ENCODE peak calls at places on chromosome 22, in six cellular contexts. J, I, V, Y, K and S are unnamed samples.

GRCh38 chr22:19674929-19675253 is 39.4 kb upstream of the SEPTIN5 start:
- DNase-seq in J (no peak), I (no peak), V (no peak), Y (no peak), K (no peak), S (no peak)

GRCh38 chr22:23400286-23400981 is 179.7 kb downstream of the IGLL1 start:
- DNase-seq in J (no peak), I (peak; percentile 67), V (no peak), Y (no peak), K (no peak), S (no peak)

GRCh38 chr22:20946080-20946986 is 20.7 kb upstream of the AIFM3 start:
- DNase-seq in J (no peak), I (no peak), V (no peak), Y (no peak), K (peak; percentile 23), S (no peak)

GRCh38 chr22:22955276-22955798 is 67.7 kb downstream of the IGLL5 start:
- DNase-seq in J (no peak), I (no peak), V (no peak), Y (no peak), K (no peak), S (no peak)

GRCh38 chr22:20019661-20020532 is 1.0 kb upstream of the TANGO2 start:
- DNase-seq in J (no peak), I (peak; percentile 66), V (no peak), Y (no peak), K (no peak), S (no peak)

GRCh38 chr22:25125693-25126357 is 73.8 kb upstream of the CRYBB3 start:
- DNase-seq in J (no peak), I (no peak), V (no peak), Y (no peak), K (no peak), S (no peak)

GRCh38 chr22:26318975-26319374 is 110.1 kb upstream of the ASPHD2 start:
- DNase-seq in J (no peak), I (no peak), V (peak; percentile 65), Y (no peak), K (no peak), S (no peak)

GRCh38 chr22:49553518-49554295 is 274.0 kb downstream of the BRD1 start:
- DNase-seq in J (no peak), I (peak; percentile 27), V (no peak), Y (no peak), K (no peak), S (no peak)

GRCh38 chr22:45960477-45961386 is 16.2 kb downstream of the WNT7B start:
- DNase-seq in J (no peak), I (peak; percentile 41), V (no peak), Y (no peak), K (peak; percentile 31), S (no peak)

GRCh38 chr22:24526191-24526590 is 28.7 kb downstream of the GUCD1 start:
- DNase-seq in J (no peak), I (no peak), V (no peak), Y (no peak), K (no peak), S (no peak)

GRCh38 chr22:27667121-27667843 is 134.3 kb downstream of the MN1 start:
- DNase-seq in J (no peak), I (no peak), V (no peak), Y (no peak), K (no peak), S (no peak)

GRCh38 chr22:33631777-33632176 is 288.5 kb downstream of the LARGE1 start:
- DNase-seq in J (no peak), I (no peak), V (no peak), Y (no peak), K (no peak), S (no peak)

GRCh38 chr22:24707477-24707816 is 67.1 kb downstream of the PIWIL3 start:
- DNase-seq in J (no peak), I (no peak), V (no peak), Y (no peak), K (no peak), S (no peak)

GRCh38 chr22:19357270-19358105 is 66.0 kb upstream of the CLTCL1 start:
- DNase-seq in J (no peak), I (no peak), V (no peak), Y (no peak), K (no peak), S (no peak)

GRCh38 chr22:38572065-38572464 is 2.1 kb upstream of the DMC1 start:
- DNase-seq in J (peak; percentile 53), I (no peak), V (no peak), Y (no peak), K (peak; percentile 82), S (no peak)

GRCh38 chr22:49370841-49371301 is 456.8 kb downstream of the BRD1 start:
- DNase-seq in J (no peak), I (no peak), V (no peak), Y (no peak), K (no peak), S (no peak)

GRCh38 chr22:29635734-29636357 is 32.4 kb downstream of the NF2 start:
- DNase-seq in J (peak; percentile 39), I (no peak), V (no peak), Y (no peak), K (peak; percentile 81), S (no peak)

GRCh38 chr22:23243006-23243573 is 62.8 kb downstream of the BCR start:
- DNase-seq in J (peak; percentile 65), I (no peak), V (no peak), Y (peak; percentile 50), K (no peak), S (no peak)

GRCh38 chr22:21451545-21452520 is 15.4 kb upstream of the TMEM191C start:
- DNase-seq in J (no peak), I (peak; percentile 41), V (no peak), Y (no peak), K (no peak), S (no peak)

GRCh38 chr22:24156146-24156914 is 25.0 kb upstream of the SUSD2 start:
- DNase-seq in J (peak; percentile 82), I (no peak), V (no peak), Y (peak; percentile 22), K (peak; percentile 50), S (no peak)

GRCh38 chr22:23534851-23535717 is 45.0 kb downstream of the IGLL1 start:
- DNase-seq in J (no peak), I (no peak), V (no peak), Y (no peak), K (no peak), S (peak; percentile 2)

DNA sequence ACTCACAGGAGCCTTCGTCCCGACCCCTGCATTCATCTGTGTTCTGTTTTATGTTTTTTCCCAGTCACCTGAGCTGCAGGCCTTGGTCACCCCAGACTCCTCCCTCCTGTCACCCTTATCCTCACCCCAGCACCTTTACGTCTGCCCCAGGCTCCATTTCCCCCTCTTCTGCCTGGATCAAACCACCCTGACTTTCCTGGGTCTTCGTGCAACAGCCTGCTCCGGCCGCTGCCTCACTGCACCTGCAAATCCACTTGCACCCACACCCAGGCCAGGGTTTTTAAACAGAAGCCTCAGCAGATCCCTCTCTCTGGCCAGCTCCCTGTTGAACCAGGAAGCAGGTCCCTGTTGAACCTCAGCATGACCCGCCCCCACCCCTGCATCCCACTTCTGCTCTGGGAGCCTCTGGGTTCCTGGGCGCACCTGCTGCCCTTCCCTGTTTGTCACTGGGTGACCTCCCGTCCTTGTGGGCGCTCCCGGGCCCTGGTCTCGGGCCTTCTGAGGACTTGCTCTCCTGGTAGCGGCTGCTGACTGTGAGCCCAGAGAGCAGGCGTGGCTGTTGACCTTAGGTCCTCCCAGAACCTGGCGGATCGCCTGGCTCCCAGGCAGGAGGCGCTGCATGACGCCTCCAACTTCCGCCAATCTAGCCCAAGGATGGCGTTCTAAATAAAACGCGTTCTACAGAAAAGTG is 12.8 kb downstream of the MAPK8IP2 start:
- DNase-seq in J (no peak), I (peak; percentile 95), V (no peak), Y (no peak), K (peak; percentile 22), S (no peak)
- TF ChIP-seq CTCF in J (no peak), I (no peak), V (no peak), Y (no peak), K (peak; percentile 14), S (no peak)

DNA sequence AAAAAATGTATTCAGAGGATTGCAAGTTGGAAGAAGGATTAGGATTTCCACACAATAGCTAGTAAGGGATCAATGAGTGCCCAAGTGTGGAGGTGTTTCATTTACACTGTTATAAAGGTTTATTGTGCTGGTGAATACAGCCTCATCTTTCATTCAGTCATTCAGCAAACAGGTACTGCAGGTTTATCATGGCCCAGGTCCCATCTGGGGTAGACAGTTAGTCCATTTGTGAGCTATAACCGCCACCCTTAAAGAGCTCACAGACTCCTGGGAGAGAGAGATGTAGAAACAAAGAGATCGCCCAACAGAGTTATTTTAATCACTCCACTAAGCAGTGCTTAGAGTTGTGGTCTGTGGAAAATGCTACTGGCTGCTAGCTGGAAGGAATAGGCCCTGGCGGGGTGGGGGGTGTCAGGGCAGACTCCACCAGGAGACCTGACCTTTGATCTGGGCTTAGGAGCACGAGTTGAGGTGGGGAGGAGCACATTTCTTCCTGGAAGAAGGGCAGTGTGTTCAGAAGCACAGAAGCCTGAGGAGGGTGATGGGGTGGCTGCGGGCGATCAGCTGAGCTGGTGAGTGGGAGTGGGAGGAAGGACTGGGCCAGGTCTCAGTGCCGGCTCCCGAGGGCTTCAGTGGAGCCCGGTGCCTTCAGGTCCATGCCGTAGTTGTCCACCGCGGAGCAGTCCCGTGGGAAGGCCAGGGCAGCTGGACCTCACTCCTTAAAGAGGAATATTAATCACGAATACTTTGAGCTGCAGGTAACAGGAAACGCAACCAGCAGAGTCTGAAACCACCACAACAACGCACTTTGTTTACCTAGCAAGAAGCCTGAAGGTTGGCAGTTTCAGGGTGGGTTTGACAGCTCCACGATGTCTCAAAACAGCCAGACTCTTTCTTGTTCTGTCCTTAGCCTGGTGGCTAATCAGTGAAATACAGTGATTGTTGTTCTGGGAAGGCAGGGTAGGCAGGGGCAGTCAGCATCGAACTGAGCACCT is 11.2 kb downstream of the TOM1 start:
- DNase-seq in J (no peak), I (peak; percentile 48), V (no peak), Y (no peak), K (peak; percentile 6), S (no peak)
- TF ChIP-seq CTCF in J (no peak), I (no peak), V (no peak), Y (no peak), K (peak; percentile 22), S (no peak)

GRCh38 chr22:44430716-44431115 is 67.3 kb downstream of the RTL6 start:
- DNase-seq in J (no peak), I (no peak), V (no peak), Y (no peak), K (no peak), S (no peak)
- TF ChIP-seq CTCF in J (no peak), I (no peak), V (no peak), Y (no peak), K (no peak), S (no peak)

DNA sequence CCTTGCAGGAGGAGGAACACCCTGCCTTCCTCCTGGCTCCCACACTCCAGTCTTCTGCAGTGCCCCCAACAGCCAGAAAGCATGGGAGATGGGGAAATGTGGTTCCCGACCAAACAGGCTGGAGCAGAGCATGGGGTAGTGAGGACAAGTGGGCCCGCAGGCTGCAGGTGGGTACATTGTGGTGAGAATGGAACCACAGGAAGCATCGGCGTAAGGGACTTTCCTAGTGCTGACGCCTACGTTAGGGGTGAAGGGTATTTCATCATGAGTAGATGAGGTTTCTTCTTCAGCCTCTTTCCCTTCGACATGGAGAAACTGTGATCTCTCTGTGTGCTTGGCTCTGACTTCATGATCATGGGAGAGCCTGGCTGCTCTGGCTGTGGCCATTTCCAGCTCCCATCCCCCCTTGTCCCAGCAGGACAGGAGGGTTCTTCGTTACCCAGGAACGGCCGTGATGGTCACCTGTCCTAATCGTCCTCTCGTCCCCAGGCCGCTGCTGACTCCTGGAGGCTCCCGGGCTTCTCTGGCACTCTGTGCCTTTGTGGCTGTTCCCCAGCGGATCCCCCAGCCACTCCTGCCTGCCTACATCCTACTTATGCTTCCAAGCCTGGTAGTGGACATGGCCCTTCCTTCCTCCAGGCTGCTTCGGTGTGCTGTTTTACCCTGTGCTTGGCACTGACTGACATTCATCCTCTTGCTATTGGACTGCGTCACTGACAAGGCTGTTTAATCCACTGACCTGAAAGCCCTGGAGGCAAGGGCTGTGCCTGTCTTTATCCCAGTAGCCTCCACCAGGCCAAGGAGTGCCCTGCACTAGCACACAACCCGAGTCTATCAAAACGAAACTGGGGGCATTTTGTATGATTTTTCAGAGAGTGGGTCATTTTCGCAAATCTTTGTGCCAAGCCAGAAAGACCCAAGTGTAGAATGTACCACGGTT is 65.2 kb upstream of the CECR2 start:
- DNase-seq in J (peak; percentile 76), I (no peak), V (no peak), Y (peak; percentile 22), K (no peak), S (no peak)
- TF ChIP-seq CTCF in J (no peak), I (no peak), V (no peak), Y (no peak), K (no peak), S (no peak)